ENCODE peak calls at places on chromosomes 4 and X, in ten cellular contexts. One of them, this sample, is unnamed.

GRCh38 chr4:153112071-153112460 is 92.2 kb upstream of the TRIM2 start:
- DNase-seq in endothelial cell of umbilical vein: no peak
- DNase-seq in cardiac muscle cell: no peak
- DNase-seq in Peyer's patch: peak
- DNase-seq in GM23338: no peak
- DNase-seq in fibroblast of mammary gland: no peak
- DNase-seq in endothelial cell: no peak
- DNase-seq in A549: no peak
- DNase-seq in fibroblast of lung: no peak
- DNase-seq in sigmoid colon: no peak
- DNase-seq in this sample: no peak

GRCh38 chrX:65838674-65839073 is 171.2 kb downstream of the MSN start:
- DNase-seq in endothelial cell of umbilical vein: no peak
- DNase-seq in cardiac muscle cell: no peak
- DNase-seq in Peyer's patch: no peak
- DNase-seq in GM23338: no peak
- DNase-seq in fibroblast of mammary gland: no peak
- DNase-seq in endothelial cell: no peak
- DNase-seq in A549: no peak
- DNase-seq in fibroblast of lung: no peak
- DNase-seq in sigmoid colon: no peak
- DNase-seq in this sample: no peak

GRCh38 chr4:71867598-71867997 is 83.7 kb upstream of the GC start:
- DNase-seq in endothelial cell of umbilical vein: no peak
- DNase-seq in cardiac muscle cell: no peak
- DNase-seq in Peyer's patch: no peak
- DNase-seq in GM23338: no peak
- DNase-seq in fibroblast of mammary gland: no peak
- DNase-seq in endothelial cell: no peak
- DNase-seq in A549: no peak
- DNase-seq in fibroblast of lung: no peak
- DNase-seq in sigmoid colon: no peak
- DNase-seq in this sample: no peak

GRCh38 chr4:30380404-30380998 is 339.7 kb upstream of the PCDH7 start:
- DNase-seq in endothelial cell of umbilical vein: peak
- DNase-seq in cardiac muscle cell: peak
- DNase-seq in Peyer's patch: no peak
- DNase-seq in GM23338: peak
- DNase-seq in fibroblast of mammary gland: peak
- DNase-seq in endothelial cell: peak
- DNase-seq in A549: peak
- DNase-seq in fibroblast of lung: peak
- DNase-seq in sigmoid colon: no peak
- DNase-seq in this sample: no peak

GRCh38 chr4:2753444-2753843 is 2.7 kb downstream of the TNIP2 start:
- DNase-seq in endothelial cell of umbilical vein: no peak
- DNase-seq in cardiac muscle cell: no peak
- DNase-seq in Peyer's patch: no peak
- DNase-seq in GM23338: no peak
- DNase-seq in fibroblast of mammary gland: no peak
- DNase-seq in endothelial cell: no peak
- DNase-seq in A549: no peak
- DNase-seq in fibroblast of lung: no peak
- DNase-seq in sigmoid colon: no peak
- DNase-seq in this sample: no peak

GRCh38 chrX:122565952-122566351 is 618.1 kb upstream of the GRIA3 start:
- DNase-seq in endothelial cell of umbilical vein: no peak
- DNase-seq in cardiac muscle cell: peak
- DNase-seq in Peyer's patch: no peak
- DNase-seq in GM23338: no peak
- DNase-seq in fibroblast of mammary gland: peak
- DNase-seq in endothelial cell: no peak
- DNase-seq in A549: peak
- DNase-seq in fibroblast of lung: peak
- DNase-seq in sigmoid colon: no peak
- DNase-seq in this sample: no peak

GRCh38 chrX:133215747-133216146 is 2.4 kb downstream of the TFDP3 start:
- DNase-seq in endothelial cell of umbilical vein: no peak
- DNase-seq in cardiac muscle cell: peak
- DNase-seq in Peyer's patch: no peak
- DNase-seq in GM23338: peak
- DNase-seq in fibroblast of mammary gland: peak
- DNase-seq in endothelial cell: peak
- DNase-seq in A549: peak
- DNase-seq in fibroblast of lung: peak
- DNase-seq in sigmoid colon: no peak
- DNase-seq in this sample: no peak

GRCh38 chr4:183099537-183100297 is 660 bp downstream of the WWC2 start:
- DNase-seq in endothelial cell of umbilical vein: peak
- DNase-seq in cardiac muscle cell: no peak
- DNase-seq in Peyer's patch: no peak
- DNase-seq in GM23338: peak
- DNase-seq in fibroblast of mammary gland: no peak
- DNase-seq in endothelial cell: peak
- DNase-seq in A549: peak
- DNase-seq in fibroblast of lung: no peak
- DNase-seq in sigmoid colon: peak
- DNase-seq in this sample: peak

GRCh38 chr4:20386001-20386740 is 134.5 kb downstream of the SLIT2 start:
- DNase-seq in endothelial cell of umbilical vein: no peak
- DNase-seq in cardiac muscle cell: no peak
- DNase-seq in Peyer's patch: no peak
- DNase-seq in GM23338: no peak
- DNase-seq in fibroblast of mammary gland: no peak
- DNase-seq in endothelial cell: no peak
- DNase-seq in A549: no peak
- DNase-seq in fibroblast of lung: no peak
- DNase-seq in sigmoid colon: no peak
- DNase-seq in this sample: no peak
- TF ChIP-seq CTCF in endothelial cell of umbilical vein: no peak
- TF ChIP-seq CTCF in cardiac muscle cell: no peak
- TF ChIP-seq CTCF in Peyer's patch: no peak
- TF ChIP-seq CTCF in GM23338: no peak
- TF ChIP-seq CTCF in fibroblast of mammary gland: no peak
- TF ChIP-seq CTCF in endothelial cell: no peak
- TF ChIP-seq CTCF in A549: no peak
- TF ChIP-seq CTCF in fibroblast of lung: no peak
- TF ChIP-seq CTCF in sigmoid colon: no peak
- TF ChIP-seq CTCF in this sample: no peak

GRCh38 chrX:145825896-145826295 is 8.3 kb downstream of the SLITRK2 start:
- DNase-seq in endothelial cell of umbilical vein: no peak
- DNase-seq in cardiac muscle cell: peak
- DNase-seq in Peyer's patch: no peak
- DNase-seq in GM23338: peak
- DNase-seq in fibroblast of mammary gland: peak
- DNase-seq in endothelial cell: no peak
- DNase-seq in A549: peak
- DNase-seq in fibroblast of lung: no peak
- DNase-seq in sigmoid colon: no peak
- DNase-seq in this sample: no peak
- TF ChIP-seq CTCF in endothelial cell of umbilical vein: no peak
- TF ChIP-seq CTCF in cardiac muscle cell: peak
- TF ChIP-seq CTCF in Peyer's patch: peak
- TF ChIP-seq CTCF in GM23338: peak
- TF ChIP-seq CTCF in fibroblast of mammary gland: peak
- TF ChIP-seq CTCF in endothelial cell: no peak
- TF ChIP-seq CTCF in A549: peak
- TF ChIP-seq CTCF in fibroblast of lung: peak
- TF ChIP-seq CTCF in sigmoid colon: no peak
- TF ChIP-seq CTCF in this sample: peak

GRCh38 chr4:187064033-187064432 is 340.4 kb upstream of the FAT1 start:
- DNase-seq in endothelial cell of umbilical vein: no peak
- DNase-seq in cardiac muscle cell: no peak
- DNase-seq in Peyer's patch: no peak
- DNase-seq in GM23338: no peak
- DNase-seq in fibroblast of mammary gland: no peak
- DNase-seq in endothelial cell: no peak
- DNase-seq in A549: no peak
- DNase-seq in fibroblast of lung: no peak
- DNase-seq in sigmoid colon: no peak
- DNase-seq in this sample: no peak
- TF ChIP-seq CTCF in endothelial cell of umbilical vein: no peak
- TF ChIP-seq CTCF in cardiac muscle cell: no peak
- TF ChIP-seq CTCF in Peyer's patch: no peak
- TF ChIP-seq CTCF in GM23338: no peak
- TF ChIP-seq CTCF in fibroblast of mammary gland: no peak
- TF ChIP-seq CTCF in endothelial cell: no peak
- TF ChIP-seq CTCF in A549: no peak
- TF ChIP-seq CTCF in fibroblast of lung: no peak
- TF ChIP-seq CTCF in sigmoid colon: no peak
- TF ChIP-seq CTCF in this sample: no peak

GRCh38 chr4:24475756-24476155 is 108.6 kb downstream of the DHX15 start:
- DNase-seq in endothelial cell of umbilical vein: no peak
- DNase-seq in cardiac muscle cell: no peak
- DNase-seq in Peyer's patch: no peak
- DNase-seq in GM23338: peak
- DNase-seq in fibroblast of mammary gland: no peak
- DNase-seq in endothelial cell: no peak
- DNase-seq in A549: no peak
- DNase-seq in fibroblast of lung: no peak
- DNase-seq in sigmoid colon: no peak
- DNase-seq in this sample: no peak

GRCh38 chr4:24471623-24472510 is 112.5 kb downstream of the DHX15 start:
- DNase-seq in endothelial cell of umbilical vein: no peak
- DNase-seq in cardiac muscle cell: peak
- DNase-seq in Peyer's patch: no peak
- DNase-seq in GM23338: peak
- DNase-seq in fibroblast of mammary gland: no peak
- DNase-seq in endothelial cell: peak
- DNase-seq in A549: peak
- DNase-seq in fibroblast of lung: peak
- DNase-seq in sigmoid colon: peak
- DNase-seq in this sample: peak

GRCh38 chr4:24470681-24471622 is 113.4 kb downstream of the DHX15 start:
- DNase-seq in endothelial cell of umbilical vein: peak
- DNase-seq in cardiac muscle cell: peak
- DNase-seq in Peyer's patch: no peak
- DNase-seq in GM23338: peak
- DNase-seq in fibroblast of mammary gland: peak
- DNase-seq in endothelial cell: peak
- DNase-seq in A549: peak
- DNase-seq in fibroblast of lung: peak
- DNase-seq in sigmoid colon: peak
- DNase-seq in this sample: peak

GRCh38 chr4:24472514-24473308 is 111.6 kb downstream of the DHX15 start:
- DNase-seq in endothelial cell of umbilical vein: peak
- DNase-seq in cardiac muscle cell: peak
- DNase-seq in Peyer's patch: peak
- DNase-seq in GM23338: peak
- DNase-seq in fibroblast of mammary gland: peak
- DNase-seq in endothelial cell: peak
- DNase-seq in A549: peak
- DNase-seq in fibroblast of lung: peak
- DNase-seq in sigmoid colon: peak
- DNase-seq in this sample: peak

DNA sequence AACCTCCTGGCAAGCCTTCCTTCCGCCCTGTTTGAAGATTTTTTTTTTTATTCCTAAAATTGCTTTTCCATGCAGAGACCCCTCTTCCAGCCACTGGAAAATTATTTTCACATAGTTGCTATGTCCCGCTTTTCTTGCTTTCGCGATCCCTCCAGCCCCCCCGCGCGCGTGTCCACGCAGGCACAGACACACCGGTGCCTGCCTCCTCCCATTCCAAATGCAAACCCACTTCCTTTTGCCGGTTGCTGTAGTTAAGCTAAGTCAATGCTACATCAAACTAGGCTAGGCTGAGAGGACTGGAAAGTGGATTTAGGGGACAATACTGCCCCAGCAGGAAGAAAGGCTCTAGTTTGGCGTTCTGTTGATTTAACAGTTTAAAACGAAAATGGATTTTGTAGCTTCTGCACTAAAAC is 111.0 kb downstream of the DHX15 start:
- DNase-seq in endothelial cell of umbilical vein: no peak
- DNase-seq in cardiac muscle cell: peak
- DNase-seq in Peyer's patch: no peak
- DNase-seq in GM23338: peak
- DNase-seq in fibroblast of mammary gland: peak
- DNase-seq in endothelial cell: no peak
- DNase-seq in A549: peak
- DNase-seq in fibroblast of lung: peak
- DNase-seq in sigmoid colon: peak
- DNase-seq in this sample: no peak
- TF ChIP-seq CTCF in endothelial cell of umbilical vein: no peak
- TF ChIP-seq CTCF in cardiac muscle cell: no peak
- TF ChIP-seq CTCF in Peyer's patch: no peak
- TF ChIP-seq CTCF in GM23338: peak
- TF ChIP-seq CTCF in fibroblast of mammary gland: no peak
- TF ChIP-seq CTCF in endothelial cell: peak
- TF ChIP-seq CTCF in A549: no peak
- TF ChIP-seq CTCF in fibroblast of lung: peak
- TF ChIP-seq CTCF in sigmoid colon: no peak
- TF ChIP-seq CTCF in this sample: peak

DNA sequence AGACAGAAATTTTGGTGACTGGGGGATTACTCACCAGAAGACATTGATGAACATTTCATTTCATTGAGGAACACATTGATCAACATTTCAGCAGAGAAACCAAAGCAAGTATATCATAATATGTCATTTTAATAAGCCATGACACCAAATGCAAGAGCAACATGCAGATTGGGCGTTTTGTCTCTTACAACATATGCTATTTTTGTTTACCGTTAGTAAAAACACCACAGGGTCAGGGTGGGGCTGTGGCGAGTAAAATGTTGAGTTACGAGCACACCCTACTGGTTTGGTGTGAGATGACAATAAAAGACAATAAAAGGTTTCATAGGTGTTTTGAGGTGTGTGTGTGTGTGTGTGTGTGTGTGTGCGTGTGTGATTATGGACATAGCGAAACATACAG is 294.5 kb downstream of the PDGFC start:
- DNase-seq in endothelial cell of umbilical vein: peak
- DNase-seq in cardiac muscle cell: peak
- DNase-seq in Peyer's patch: no peak
- DNase-seq in GM23338: peak
- DNase-seq in fibroblast of mammary gland: peak
- DNase-seq in endothelial cell: peak
- DNase-seq in A549: peak
- DNase-seq in fibroblast of lung: peak
- DNase-seq in sigmoid colon: no peak
- DNase-seq in this sample: no peak
- TF ChIP-seq CTCF in endothelial cell of umbilical vein: no peak
- TF ChIP-seq CTCF in cardiac muscle cell: peak
- TF ChIP-seq CTCF in Peyer's patch: peak
- TF ChIP-seq CTCF in GM23338: peak
- TF ChIP-seq CTCF in fibroblast of mammary gland: peak
- TF ChIP-seq CTCF in endothelial cell: peak
- TF ChIP-seq CTCF in A549: peak
- TF ChIP-seq CTCF in fibroblast of lung: no peak
- TF ChIP-seq CTCF in sigmoid colon: no peak
- TF ChIP-seq CTCF in this sample: peak